ENCODE peak calls at places on chromosome 1, in seven cellular contexts. One of them, this sample, is unnamed.

GRCh38 chr1:167199656-167200055 is 21.0 kb upstream of the POU2F1 start:
- DNase-seq in keratinocyte: no peak
- DNase-seq in aorta: no peak
- DNase-seq in CD8-positive, alpha-beta memory T cell: no peak
- DNase-seq in CD8-positive, alpha-beta T cell: no peak
- DNase-seq in heart left ventricle: no peak
- DNase-seq in lower lobe of right lung: no peak
- DNase-seq in this sample: no peak

GRCh38 chr1:228217551-228218344 is 9.9 kb downstream of the OBSCN start:
- DNase-seq in heart left ventricle: no peak
- DNase-seq in CD8-positive, alpha-beta memory T cell: no peak
- DNase-seq in lower lobe of right lung: no peak
- DNase-seq in CD8-positive, alpha-beta T cell: no peak
- DNase-seq in keratinocyte: no peak
- DNase-seq in aorta: no peak
- DNase-seq in this sample: no peak

GRCh38 chr1:184485731-184486723 is 99.2 kb downstream of the C1orf21 start:
- DNase-seq in CD8-positive, alpha-beta T cell: no peak
- DNase-seq in keratinocyte: no peak
- DNase-seq in lower lobe of right lung: no peak
- DNase-seq in CD8-positive, alpha-beta memory T cell: no peak
- DNase-seq in aorta: no peak
- DNase-seq in heart left ventricle: peak; percentile 42
- DNase-seq in this sample: no peak

GRCh38 chr1:23594927-23595353 is 35.6 kb upstream of the ID3 start:
- DNase-seq in CD8-positive, alpha-beta T cell: no peak
- DNase-seq in aorta: no peak
- DNase-seq in lower lobe of right lung: no peak
- DNase-seq in keratinocyte: no peak
- DNase-seq in CD8-positive, alpha-beta memory T cell: no peak
- DNase-seq in heart left ventricle: no peak
- DNase-seq in this sample: no peak

GRCh38 chr1:221783437-221783836 is 41.5 kb upstream of the DUSP10 start:
- DNase-seq in CD8-positive, alpha-beta memory T cell: no peak
- DNase-seq in keratinocyte: no peak
- DNase-seq in lower lobe of right lung: no peak
- DNase-seq in CD8-positive, alpha-beta T cell: no peak
- DNase-seq in heart left ventricle: no peak
- DNase-seq in aorta: no peak
- DNase-seq in this sample: no peak

GRCh38 chr1:18941221-18942141 is 15.0 kb downstream of the IFFO2 start:
- DNase-seq in aorta: no peak
- DNase-seq in keratinocyte: no peak
- DNase-seq in CD8-positive, alpha-beta T cell: peak; percentile 1
- DNase-seq in CD8-positive, alpha-beta memory T cell: no peak
- DNase-seq in heart left ventricle: no peak
- DNase-seq in lower lobe of right lung: no peak
- DNase-seq in this sample: peak; percentile 85

GRCh38 chr1:111190931-111191451 is 9.5 kb downstream of the DENND2D start:
- DNase-seq in keratinocyte: no peak
- DNase-seq in CD8-positive, alpha-beta T cell: no peak
- DNase-seq in CD8-positive, alpha-beta memory T cell: no peak
- DNase-seq in heart left ventricle: no peak
- DNase-seq in lower lobe of right lung: no peak
- DNase-seq in aorta: no peak
- DNase-seq in this sample: peak; percentile 29

GRCh38 chr1:2322593-2323295 is 68.6 kb downstream of the MORN1 start:
- DNase-seq in heart left ventricle: no peak
- DNase-seq in CD8-positive, alpha-beta memory T cell: no peak
- DNase-seq in aorta: peak; percentile 80
- DNase-seq in keratinocyte: no peak
- DNase-seq in CD8-positive, alpha-beta T cell: no peak
- DNase-seq in lower lobe of right lung: peak; percentile 76
- DNase-seq in this sample: no peak

GRCh38 chr1:68231627-68232303 is 558 bp downstream of the WLS start:
- DNase-seq in CD8-positive, alpha-beta T cell: no peak
- DNase-seq in lower lobe of right lung: peak; percentile 77
- DNase-seq in CD8-positive, alpha-beta memory T cell: no peak
- DNase-seq in keratinocyte: no peak
- DNase-seq in heart left ventricle: peak; percentile 63
- DNase-seq in aorta: peak; percentile 75
- DNase-seq in this sample: peak; percentile 39

GRCh38 chr1:168783831-168784230 is 54.8 kb upstream of the DPT start:
- DNase-seq in keratinocyte: no peak
- DNase-seq in CD8-positive, alpha-beta memory T cell: no peak
- DNase-seq in lower lobe of right lung: no peak
- DNase-seq in heart left ventricle: no peak
- DNase-seq in aorta: no peak
- DNase-seq in CD8-positive, alpha-beta T cell: no peak
- DNase-seq in this sample: no peak

GRCh38 chr1:156106624-156107488 is 7.7 kb upstream of the LMNA start:
- DNase-seq in heart left ventricle: peak; percentile 71
- DNase-seq in aorta: no peak
- DNase-seq in CD8-positive, alpha-beta T cell: no peak
- DNase-seq in keratinocyte: no peak
- DNase-seq in lower lobe of right lung: no peak
- DNase-seq in CD8-positive, alpha-beta memory T cell: no peak
- DNase-seq in this sample: no peak

GRCh38 chr1:66069976-66070375 is 277.3 kb downstream of the PDE4B start:
- DNase-seq in heart left ventricle: no peak
- DNase-seq in keratinocyte: no peak
- DNase-seq in lower lobe of right lung: no peak
- DNase-seq in aorta: no peak
- DNase-seq in CD8-positive, alpha-beta T cell: no peak
- DNase-seq in CD8-positive, alpha-beta memory T cell: no peak
- DNase-seq in this sample: no peak

GRCh38 chr1:221100196-221100950 is 221.1 kb downstream of the HLX start:
- DNase-seq in keratinocyte: no peak
- DNase-seq in CD8-positive, alpha-beta memory T cell: no peak
- DNase-seq in aorta: no peak
- DNase-seq in CD8-positive, alpha-beta T cell: no peak
- DNase-seq in heart left ventricle: no peak
- DNase-seq in lower lobe of right lung: no peak
- DNase-seq in this sample: no peak

GRCh38 chr1:174222166-174222949 is 63.0 kb downstream of the RABGAP1L start:
- DNase-seq in CD8-positive, alpha-beta memory T cell: no peak
- DNase-seq in heart left ventricle: no peak
- DNase-seq in aorta: no peak
- DNase-seq in keratinocyte: peak; percentile 55
- DNase-seq in lower lobe of right lung: no peak
- DNase-seq in CD8-positive, alpha-beta T cell: no peak
- DNase-seq in this sample: peak; percentile 13

GRCh38 chr1:31987231-31987630 is 26.4 kb upstream of the KHDRBS1 start:
- DNase-seq in CD8-positive, alpha-beta memory T cell: no peak
- DNase-seq in keratinocyte: no peak
- DNase-seq in heart left ventricle: no peak
- DNase-seq in lower lobe of right lung: no peak
- DNase-seq in aorta: no peak
- DNase-seq in CD8-positive, alpha-beta T cell: no peak
- DNase-seq in this sample: no peak

GRCh38 chr1:18972531-18972930 is 16.1 kb upstream of the IFFO2 start:
- DNase-seq in lower lobe of right lung: no peak
- DNase-seq in CD8-positive, alpha-beta memory T cell: no peak
- DNase-seq in heart left ventricle: no peak
- DNase-seq in aorta: peak; percentile 14
- DNase-seq in keratinocyte: no peak
- DNase-seq in CD8-positive, alpha-beta T cell: no peak
- DNase-seq in this sample: no peak

GRCh38 chr1:31380181-31380580 is 7.3 kb upstream of the FABP3 start:
- DNase-seq in aorta: no peak
- DNase-seq in CD8-positive, alpha-beta memory T cell: no peak
- DNase-seq in CD8-positive, alpha-beta T cell: no peak
- DNase-seq in lower lobe of right lung: no peak
- DNase-seq in heart left ventricle: peak; percentile 56
- DNase-seq in keratinocyte: no peak
- DNase-seq in this sample: no peak

GRCh38 chr1:183090386-183091006 is 67.3 kb downstream of the LAMC1 start:
- DNase-seq in lower lobe of right lung: no peak
- DNase-seq in CD8-positive, alpha-beta T cell: no peak
- DNase-seq in aorta: peak; percentile 50
- DNase-seq in CD8-positive, alpha-beta memory T cell: no peak
- DNase-seq in heart left ventricle: peak; percentile 76
- DNase-seq in keratinocyte: no peak
- DNase-seq in this sample: no peak

GRCh38 chr1:86137458-86137857 is 19.1 kb downstream of the COL24A1 start:
- DNase-seq in keratinocyte: no peak
- DNase-seq in heart left ventricle: no peak
- DNase-seq in aorta: no peak
- DNase-seq in CD8-positive, alpha-beta T cell: no peak
- DNase-seq in lower lobe of right lung: no peak
- DNase-seq in CD8-positive, alpha-beta memory T cell: no peak
- DNase-seq in this sample: peak; percentile 81

GRCh38 chr1:183652107-183652506 is 1.0 kb downstream of the APOBEC4 start:
- DNase-seq in aorta: no peak
- DNase-seq in CD8-positive, alpha-beta T cell: no peak
- DNase-seq in CD8-positive, alpha-beta memory T cell: no peak
- DNase-seq in lower lobe of right lung: no peak
- DNase-seq in keratinocyte: no peak
- DNase-seq in heart left ventricle: no peak
- DNase-seq in this sample: no peak

GRCh38 chr1:33988161-33988560 is 124.3 kb downstream of the HMGB4 start:
- DNase-seq in keratinocyte: no peak
- DNase-seq in heart left ventricle: no peak
- DNase-seq in lower lobe of right lung: no peak
- DNase-seq in aorta: no peak
- DNase-seq in CD8-positive, alpha-beta memory T cell: no peak
- DNase-seq in CD8-positive, alpha-beta T cell: no peak
- DNase-seq in this sample: no peak

GRCh38 chr1:33982419-33982818 is 118.5 kb downstream of the HMGB4 start:
- DNase-seq in keratinocyte: no peak
- DNase-seq in CD8-positive, alpha-beta T cell: no peak
- DNase-seq in aorta: no peak
- DNase-seq in CD8-positive, alpha-beta memory T cell: no peak
- DNase-seq in lower lobe of right lung: no peak
- DNase-seq in heart left ventricle: no peak
- DNase-seq in this sample: no peak

GRCh38 chr1:33985166-33985565 is 121.3 kb downstream of the HMGB4 start:
- DNase-seq in keratinocyte: no peak
- DNase-seq in CD8-positive, alpha-beta T cell: no peak
- DNase-seq in lower lobe of right lung: no peak
- DNase-seq in aorta: peak; percentile 69
- DNase-seq in heart left ventricle: peak; percentile 40
- DNase-seq in CD8-positive, alpha-beta memory T cell: no peak
- DNase-seq in this sample: no peak

GRCh38 chr1:33986389-33987095 is 122.7 kb downstream of the HMGB4 start:
- DNase-seq in CD8-positive, alpha-beta memory T cell: no peak
- DNase-seq in keratinocyte: no peak
- DNase-seq in aorta: peak; percentile 89
- DNase-seq in CD8-positive, alpha-beta T cell: no peak
- DNase-seq in heart left ventricle: peak; percentile 84
- DNase-seq in lower lobe of right lung: no peak
- DNase-seq in this sample: no peak

GRCh38 chr1:33985656-33986055 is 121.8 kb downstream of the HMGB4 start:
- DNase-seq in CD8-positive, alpha-beta memory T cell: no peak
- DNase-seq in CD8-positive, alpha-beta T cell: no peak
- DNase-seq in lower lobe of right lung: no peak
- DNase-seq in heart left ventricle: peak; percentile 42
- DNase-seq in aorta: peak; percentile 68
- DNase-seq in keratinocyte: no peak
- DNase-seq in this sample: no peak
- H3K27me3 ChIP-seq in CD8-positive, alpha-beta memory T cell: no peaks in the 10 kb centered on the region
- H3K27me3 ChIP-seq in CD8-positive, alpha-beta T cell: no peaks in the 10 kb centered on the region
- H3K27me3 ChIP-seq in lower lobe of right lung: no peaks in the 10 kb centered on the region
- H3K27me3 ChIP-seq in heart left ventricle: no peaks in the 10 kb centered on the region
- H3K27me3 ChIP-seq in aorta: no peaks in the 10 kb centered on the region
- H3K27me3 ChIP-seq in keratinocyte: no peaks in the 10 kb centered on the region
- H3K27me3 ChIP-seq in this sample: no peaks in the 10 kb centered on the region

DNA sequence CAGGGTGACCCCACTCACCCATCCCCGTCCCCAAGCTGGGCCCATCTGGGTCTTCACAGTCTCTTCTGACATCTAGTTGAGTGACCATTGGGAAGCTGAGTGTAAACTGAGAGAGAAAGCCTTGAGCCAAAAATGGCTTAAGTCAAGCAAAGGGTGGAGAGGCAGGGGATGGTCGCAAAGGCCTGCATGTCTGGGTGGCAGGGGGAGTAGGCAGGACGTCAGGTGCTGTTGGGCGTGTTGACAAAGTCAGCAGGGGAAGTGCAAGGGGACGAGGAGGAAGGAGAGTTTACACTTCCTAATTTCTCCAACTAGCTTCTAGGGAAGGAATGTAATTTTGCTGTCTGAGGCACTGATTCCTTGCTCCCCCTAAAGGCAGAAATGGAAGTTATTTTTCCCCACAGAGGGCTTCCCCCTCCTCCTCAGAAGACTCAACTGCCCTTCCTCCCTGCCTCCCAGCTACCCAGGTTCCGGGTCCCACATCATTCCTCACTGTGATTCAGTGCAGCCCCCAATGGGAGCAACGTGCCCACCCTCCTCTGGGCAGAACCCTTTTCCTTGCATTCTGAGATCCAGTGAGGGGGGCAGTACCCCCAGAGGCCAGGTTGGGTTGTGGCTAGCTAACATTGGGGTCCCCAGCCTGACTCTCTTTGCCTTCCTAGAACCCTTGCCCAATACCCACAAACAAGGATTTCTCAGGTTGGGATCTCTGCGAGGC is 1.2 kb upstream of the ADORA1 start:
- DNase-seq in heart left ventricle: no peak
- DNase-seq in keratinocyte: no peak
- DNase-seq in lower lobe of right lung: no peak
- DNase-seq in CD8-positive, alpha-beta memory T cell: no peak
- DNase-seq in CD8-positive, alpha-beta T cell: no peak
- DNase-seq in aorta: no peak
- DNase-seq in this sample: no peak
- H3K27me3 ChIP-seq in heart left ventricle: no peaks in the 10 kb centered on the region
- H3K27me3 ChIP-seq in keratinocyte: peaks cover 64% of the 10 kb centered on the region
- H3K27me3 ChIP-seq in lower lobe of right lung: peaks cover 62% of the 10 kb centered on the region
- H3K27me3 ChIP-seq in CD8-positive, alpha-beta memory T cell: peaks cover 11% of the 10 kb centered on the region
- H3K27me3 ChIP-seq in CD8-positive, alpha-beta T cell: no peaks in the 10 kb centered on the region
- H3K27me3 ChIP-seq in aorta: no peaks in the 10 kb centered on the region
- H3K27me3 ChIP-seq in this sample: peaks cover 65% of the 10 kb centered on the region

DNA sequence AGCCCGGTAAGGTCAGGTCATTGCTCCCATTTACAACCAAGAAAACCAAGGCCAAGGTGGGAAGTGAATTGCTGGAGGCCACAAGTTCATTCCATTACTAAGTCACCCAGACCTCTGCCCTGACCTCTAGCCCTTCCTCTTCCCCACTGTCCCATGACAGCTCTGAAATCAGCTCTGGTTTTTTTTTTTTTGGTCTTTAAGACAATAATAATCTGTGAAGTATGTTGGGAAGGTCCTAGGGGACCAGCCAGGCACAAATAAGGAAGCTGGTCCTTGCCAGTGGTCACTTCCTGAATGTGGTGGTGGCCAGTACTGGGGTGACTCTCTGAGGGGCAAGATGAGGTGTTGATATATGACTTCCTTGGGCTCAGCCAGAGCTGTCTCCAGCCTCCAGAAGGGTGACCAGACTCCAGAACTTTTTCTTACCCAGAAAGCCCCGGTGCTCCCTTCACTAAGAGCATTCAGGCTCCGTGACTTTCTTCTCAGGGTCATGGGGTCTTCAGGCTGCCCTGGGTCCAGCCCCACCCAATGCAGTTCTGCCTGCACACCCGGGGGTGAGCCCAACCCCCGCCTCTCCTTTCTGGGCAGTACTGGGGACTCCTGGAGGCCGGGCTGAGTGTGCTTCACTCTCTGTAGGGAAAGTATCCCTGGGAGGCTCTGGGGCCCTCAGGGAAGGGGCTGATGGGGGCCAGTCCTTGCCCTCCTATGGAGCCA is 159.6 kb downstream of the PTPRU start:
- DNase-seq in CD8-positive, alpha-beta T cell: no peak
- DNase-seq in aorta: no peak
- DNase-seq in lower lobe of right lung: no peak
- DNase-seq in CD8-positive, alpha-beta memory T cell: no peak
- DNase-seq in keratinocyte: no peak
- DNase-seq in heart left ventricle: no peak
- DNase-seq in this sample: no peak
- H3K27me3 ChIP-seq in CD8-positive, alpha-beta T cell: no peaks in the 10 kb centered on the region
- H3K27me3 ChIP-seq in aorta: no peaks in the 10 kb centered on the region
- H3K27me3 ChIP-seq in lower lobe of right lung: peaks cover 14% of the 10 kb centered on the region
- H3K27me3 ChIP-seq in CD8-positive, alpha-beta memory T cell: no peaks in the 10 kb centered on the region
- H3K27me3 ChIP-seq in keratinocyte: peaks cover 11% of the 10 kb centered on the region
- H3K27me3 ChIP-seq in heart left ventricle: peaks cover 4% of the 10 kb centered on the region
- H3K27me3 ChIP-seq in this sample: peaks cover 3% of the 10 kb centered on the region

GRCh38 chr1:219581344-219581743 is 31.6 kb downstream of the ZC3H11B start:
- DNase-seq in keratinocyte: no peak
- DNase-seq in aorta: no peak
- DNase-seq in heart left ventricle: no peak
- DNase-seq in CD8-positive, alpha-beta T cell: no peak
- DNase-seq in lower lobe of right lung: no peak
- DNase-seq in CD8-positive, alpha-beta memory T cell: no peak
- DNase-seq in this sample: no peak
- H3K27me3 ChIP-seq in keratinocyte: no peaks in the 10 kb centered on the region
- H3K27me3 ChIP-seq in aorta: no peaks in the 10 kb centered on the region
- H3K27me3 ChIP-seq in heart left ventricle: no peaks in the 10 kb centered on the region
- H3K27me3 ChIP-seq in CD8-positive, alpha-beta T cell: no peaks in the 10 kb centered on the region
- H3K27me3 ChIP-seq in lower lobe of right lung: no peaks in the 10 kb centered on the region
- H3K27me3 ChIP-seq in CD8-positive, alpha-beta memory T cell: no peaks in the 10 kb centered on the region
- H3K27me3 ChIP-seq in this sample: no peaks in the 10 kb centered on the region